ENCODE peak calls at places on chromosomes 11 and 22, in five cellular contexts. One of them, this sample, is unnamed.

GRCh38 chr11:72208281-72208680 is 8.3 kb upstream of the FOLR2 start:
- DNase-seq in SK-N-SH: no peak
- DNase-seq in HCT116: no peak
- DNase-seq in neural progenitor cell: no peak
- DNase-seq in PC-3: no peak
- DNase-seq in this sample: no peak

GRCh38 chr11:121452609-121453150 is at the start of gene SORL1-AS1:
- DNase-seq in SK-N-SH: no peak
- DNase-seq in HCT116: no peak
- DNase-seq in neural progenitor cell: peak
- DNase-seq in PC-3: peak
- DNase-seq in this sample: no peak

GRCh38 chr11:126834149-126834548 is 166.4 kb downstream of the KIRREL3 start:
- DNase-seq in SK-N-SH: no peak
- DNase-seq in HCT116: no peak
- DNase-seq in neural progenitor cell: no peak
- DNase-seq in PC-3: no peak
- DNase-seq in this sample: no peak

GRCh38 chr22:41028841-41029240 is 63.6 kb upstream of the EP300 start:
- DNase-seq in SK-N-SH: no peak
- DNase-seq in HCT116: no peak
- DNase-seq in neural progenitor cell: no peak
- DNase-seq in PC-3: peak
- DNase-seq in this sample: no peak

GRCh38 chr11:10693509-10694071 is at the start of gene IRAG1:
- DNase-seq in SK-N-SH: peak
- DNase-seq in HCT116: no peak
- DNase-seq in neural progenitor cell: peak
- DNase-seq in PC-3: no peak
- DNase-seq in this sample: no peak

GRCh38 chr11:20563871-20564270 is 35.5 kb upstream of the SLC6A5 start:
- DNase-seq in SK-N-SH: no peak
- DNase-seq in HCT116: no peak
- DNase-seq in neural progenitor cell: no peak
- DNase-seq in PC-3: no peak
- DNase-seq in this sample: no peak

GRCh38 chr11:91755951-91756707 is 468.5 kb upstream of the FAT3 start:
- DNase-seq in SK-N-SH: no peak
- DNase-seq in HCT116: no peak
- DNase-seq in neural progenitor cell: no peak
- DNase-seq in PC-3: no peak
- DNase-seq in this sample: no peak

GRCh38 chr11:75577198-75577597 is 15.1 kb downstream of the SERPINH1 start:
- DNase-seq in SK-N-SH: peak
- DNase-seq in HCT116: no peak
- DNase-seq in neural progenitor cell: peak
- DNase-seq in PC-3: peak
- DNase-seq in this sample: peak

GRCh38 chr11:105046898-105047579 is 1.9 kb upstream of the CARD16 start:
- DNase-seq in SK-N-SH: no peak
- DNase-seq in HCT116: no peak
- DNase-seq in neural progenitor cell: no peak
- DNase-seq in PC-3: peak
- DNase-seq in this sample: no peak

GRCh38 chr11:29260939-29261705 is 755.7 kb downstream of the KCNA4 start:
- DNase-seq in SK-N-SH: no peak
- DNase-seq in HCT116: peak
- DNase-seq in neural progenitor cell: no peak
- DNase-seq in PC-3: peak
- DNase-seq in this sample: no peak

GRCh38 chr11:128487978-128488377 is 99.4 kb downstream of the ETS1 start:
- DNase-seq in SK-N-SH: no peak
- DNase-seq in HCT116: no peak
- DNase-seq in neural progenitor cell: no peak
- DNase-seq in PC-3: no peak
- DNase-seq in this sample: no peak

GRCh38 chr22:30998329-30998728 is 29.3 kb downstream of the TUG1 start:
- DNase-seq in SK-N-SH: no peak
- DNase-seq in HCT116: no peak
- DNase-seq in neural progenitor cell: no peak
- DNase-seq in PC-3: no peak
- DNase-seq in this sample: no peak

GRCh38 chr11:6219359-6219758 is 14.0 kb downstream of the C11orf42 start:
- DNase-seq in SK-N-SH: no peak
- DNase-seq in HCT116: no peak
- DNase-seq in neural progenitor cell: no peak
- DNase-seq in PC-3: peak
- DNase-seq in this sample: no peak

GRCh38 chr11:128939591-128939990 is 3.1 kb downstream of the TP53AIP1 start:
- DNase-seq in SK-N-SH: no peak
- DNase-seq in HCT116: no peak
- DNase-seq in neural progenitor cell: no peak
- DNase-seq in PC-3: no peak
- DNase-seq in this sample: peak

GRCh38 chr11:65419773-65420481 is 2.7 kb upstream of the NEAT1 start:
- DNase-seq in SK-N-SH: peak
- DNase-seq in HCT116: peak
- DNase-seq in neural progenitor cell: peak
- DNase-seq in PC-3: peak
- DNase-seq in this sample: peak

GRCh38 chr11:111737877-111738205 is 28.3 kb downstream of the PPP2R1B start:
- DNase-seq in SK-N-SH: no peak
- DNase-seq in HCT116: no peak
- DNase-seq in neural progenitor cell: no peak
- DNase-seq in PC-3: no peak
- DNase-seq in this sample: no peak

GRCh38 chr11:109644158-109644557 is 222.2 kb downstream of the C11orf87 start:
- DNase-seq in SK-N-SH: peak
- DNase-seq in HCT116: no peak
- DNase-seq in neural progenitor cell: peak
- DNase-seq in PC-3: peak
- DNase-seq in this sample: no peak

GRCh38 chr22:30270841-30271240 is 4.2 kb upstream of the OSM start:
- DNase-seq in SK-N-SH: no peak
- DNase-seq in HCT116: no peak
- DNase-seq in neural progenitor cell: no peak
- DNase-seq in PC-3: no peak
- DNase-seq in this sample: no peak

GRCh38 chr11:118338637-118339061 is 3.9 kb downstream of the CD3D start:
- DNase-seq in SK-N-SH: no peak
- DNase-seq in HCT116: no peak
- DNase-seq in neural progenitor cell: no peak
- DNase-seq in PC-3: no peak
- DNase-seq in this sample: no peak

GRCh38 chr22:44026066-44026629 is 2.0 kb downstream of the PARVB start:
- DNase-seq in SK-N-SH: no peak
- DNase-seq in HCT116: no peak
- DNase-seq in neural progenitor cell: no peak
- DNase-seq in PC-3: no peak
- DNase-seq in this sample: no peak
- TF ChIP-seq EZH2phosphoT487 in SK-N-SH: no peak
- TF ChIP-seq EZH2phosphoT487 in HCT116: no peak
- TF ChIP-seq EZH2phosphoT487 in neural progenitor cell: no peak
- TF ChIP-seq EZH2phosphoT487 in PC-3: no peak
- TF ChIP-seq EZH2phosphoT487 in this sample: no peak

GRCh38 chr11:78040691-78041379 is 17.8 kb upstream of the KCTD14 start:
- DNase-seq in SK-N-SH: no peak
- DNase-seq in HCT116: no peak
- DNase-seq in neural progenitor cell: no peak
- DNase-seq in PC-3: peak
- DNase-seq in this sample: no peak

GRCh38 chr11:78037825-78038620 is 14.9 kb upstream of the KCTD14 start:
- DNase-seq in SK-N-SH: no peak
- DNase-seq in HCT116: no peak
- DNase-seq in neural progenitor cell: no peak
- DNase-seq in PC-3: no peak
- DNase-seq in this sample: no peak

GRCh38 chr11:78039919-78040671 is 17.0 kb upstream of the KCTD14 start:
- DNase-seq in SK-N-SH: peak
- DNase-seq in HCT116: no peak
- DNase-seq in neural progenitor cell: no peak
- DNase-seq in PC-3: peak
- DNase-seq in this sample: peak

GRCh38 chr11:78038697-78039313 is 15.7 kb upstream of the KCTD14 start:
- DNase-seq in SK-N-SH: no peak
- DNase-seq in HCT116: no peak
- DNase-seq in neural progenitor cell: no peak
- DNase-seq in PC-3: no peak
- DNase-seq in this sample: no peak

GRCh38 chr11:78039391-78039918 is 16.4 kb upstream of the KCTD14 start:
- DNase-seq in SK-N-SH: no peak
- DNase-seq in HCT116: no peak
- DNase-seq in neural progenitor cell: no peak
- DNase-seq in PC-3: no peak
- DNase-seq in this sample: no peak
- H3K4me3 ChIP-seq in SK-N-SH: peak
- H3K4me3 ChIP-seq in HCT116: no peak
- H3K4me3 ChIP-seq in neural progenitor cell: no peak
- H3K4me3 ChIP-seq in PC-3: peak
- H3K4me3 ChIP-seq in this sample: peak

DNA sequence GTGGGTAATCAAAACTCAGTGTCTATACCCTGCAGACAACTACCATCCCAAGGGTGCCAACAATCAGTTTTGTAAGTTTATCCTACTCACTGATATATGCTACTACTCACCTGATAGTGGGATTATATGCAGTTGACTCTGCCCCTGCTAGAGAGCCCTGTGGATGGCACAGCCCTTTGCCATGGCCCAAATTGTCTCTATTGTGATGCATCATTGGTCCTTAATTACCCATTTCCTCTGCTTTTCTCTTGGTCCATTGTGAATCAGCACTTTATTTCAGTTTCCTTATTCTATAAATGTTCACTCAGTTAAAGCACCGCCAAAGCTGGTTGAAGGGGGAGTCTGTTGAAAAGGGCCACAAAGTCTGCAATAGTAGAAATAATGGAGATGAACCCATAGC is 42.3 kb downstream of the PLAAT5 start:
- DNase-seq in SK-N-SH: no peak
- DNase-seq in HCT116: no peak
- DNase-seq in neural progenitor cell: no peak
- DNase-seq in PC-3: no peak
- DNase-seq in this sample: no peak
- TF ChIP-seq EZH2phosphoT487 in SK-N-SH: no peak
- TF ChIP-seq EZH2phosphoT487 in HCT116: no peak
- TF ChIP-seq EZH2phosphoT487 in neural progenitor cell: no peak
- TF ChIP-seq EZH2phosphoT487 in PC-3: no peak
- TF ChIP-seq EZH2phosphoT487 in this sample: no peak

GRCh38 chr11:94785509-94785908 is 17.4 kb downstream of the AMOTL1 start:
- DNase-seq in SK-N-SH: peak
- DNase-seq in HCT116: no peak
- DNase-seq in neural progenitor cell: peak
- DNase-seq in PC-3: no peak
- DNase-seq in this sample: no peak
- H3K4me3 ChIP-seq in SK-N-SH: no peak
- H3K4me3 ChIP-seq in HCT116: no peak
- H3K4me3 ChIP-seq in neural progenitor cell: no peak
- H3K4me3 ChIP-seq in PC-3: no peak
- H3K4me3 ChIP-seq in this sample: no peak

DNA sequence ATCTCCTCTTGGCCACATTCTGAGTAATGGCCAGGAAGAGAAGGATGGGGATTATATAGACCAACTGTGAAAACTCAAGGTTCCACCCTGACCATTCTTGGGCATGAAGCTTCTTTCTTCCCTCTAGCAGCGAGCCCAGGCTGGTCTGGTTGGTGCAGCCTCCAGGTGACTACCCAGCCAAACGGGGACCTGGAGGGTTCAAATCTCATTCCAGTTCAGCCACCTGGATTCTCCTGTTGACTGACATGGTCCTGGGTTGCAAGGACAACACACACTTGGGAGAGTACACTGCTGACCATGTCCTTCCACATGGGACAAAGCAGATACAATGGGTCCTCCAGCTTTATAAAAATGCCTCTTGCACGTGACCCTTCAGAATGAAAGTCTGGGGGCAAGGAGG is 67.0 kb downstream of the SHANK2 start:
- DNase-seq in SK-N-SH: no peak
- DNase-seq in HCT116: no peak
- DNase-seq in neural progenitor cell: no peak
- DNase-seq in PC-3: no peak
- DNase-seq in this sample: no peak
- TF ChIP-seq EZH2phosphoT487 in SK-N-SH: no peak
- TF ChIP-seq EZH2phosphoT487 in HCT116: no peak
- TF ChIP-seq EZH2phosphoT487 in neural progenitor cell: no peak
- TF ChIP-seq EZH2phosphoT487 in PC-3: no peak
- TF ChIP-seq EZH2phosphoT487 in this sample: no peak

GRCh38 chr22:45612940-45613339 is 58.7 kb upstream of the ATXN10 start:
- DNase-seq in SK-N-SH: no peak
- DNase-seq in HCT116: no peak
- DNase-seq in neural progenitor cell: peak
- DNase-seq in PC-3: no peak
- DNase-seq in this sample: no peak

GRCh38 chr22:45612451-45612901 is 59.2 kb upstream of the ATXN10 start:
- DNase-seq in SK-N-SH: no peak
- DNase-seq in HCT116: no peak
- DNase-seq in neural progenitor cell: no peak
- DNase-seq in PC-3: peak
- DNase-seq in this sample: no peak

GRCh38 chr22:45617948-45618347 is 53.7 kb upstream of the ATXN10 start:
- DNase-seq in SK-N-SH: no peak
- DNase-seq in HCT116: no peak
- DNase-seq in neural progenitor cell: no peak
- DNase-seq in PC-3: no peak
- DNase-seq in this sample: no peak

GRCh38 chr22:45615364-45615763 is 56.3 kb upstream of the ATXN10 start:
- DNase-seq in SK-N-SH: no peak
- DNase-seq in HCT116: no peak
- DNase-seq in neural progenitor cell: no peak
- DNase-seq in PC-3: no peak
- DNase-seq in this sample: no peak

GRCh38 chr22:45616432-45616831 is 55.2 kb upstream of the ATXN10 start:
- DNase-seq in SK-N-SH: no peak
- DNase-seq in HCT116: no peak
- DNase-seq in neural progenitor cell: no peak
- DNase-seq in PC-3: no peak
- DNase-seq in this sample: no peak
- H3K4me3 ChIP-seq in SK-N-SH: no peak
- H3K4me3 ChIP-seq in HCT116: no peak
- H3K4me3 ChIP-seq in neural progenitor cell: no peak
- H3K4me3 ChIP-seq in PC-3: no peak
- H3K4me3 ChIP-seq in this sample: no peak

DNA sequence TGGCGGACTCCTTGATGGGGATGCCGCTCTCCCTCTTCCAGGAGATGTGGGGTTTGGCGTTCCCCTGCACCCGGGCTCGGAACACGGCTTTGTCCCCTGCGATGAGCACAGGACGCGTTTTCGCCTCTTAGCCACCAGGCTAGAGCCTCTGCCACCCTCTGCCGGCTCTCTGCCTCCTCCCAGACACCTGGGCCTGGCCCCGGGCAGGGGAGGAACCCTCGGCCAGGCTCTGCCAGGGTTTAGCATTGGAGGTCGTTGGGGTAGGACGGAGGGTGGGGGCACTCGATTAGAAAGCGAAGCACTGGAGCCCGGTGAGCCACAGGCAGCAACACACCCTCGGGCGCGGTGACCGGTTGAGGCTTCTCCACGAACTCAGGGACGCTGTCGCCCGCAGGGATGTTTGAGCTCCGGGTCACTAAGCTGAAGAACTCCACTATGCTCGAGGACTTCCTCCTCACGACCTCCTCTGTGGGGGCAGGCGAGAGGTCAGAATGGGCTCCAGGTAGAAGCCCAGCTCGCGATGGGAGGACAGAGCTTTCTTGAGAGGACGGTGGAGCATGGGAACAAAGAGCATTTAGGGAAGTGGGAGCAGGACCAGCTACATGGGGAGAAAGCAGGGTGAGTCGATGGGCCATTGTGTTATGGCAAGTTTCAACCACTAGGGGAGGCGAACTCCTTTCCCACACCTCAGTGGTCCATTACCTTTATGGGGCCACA is 4.3 kb downstream of the IGSF22 start:
- DNase-seq in SK-N-SH: peak
- DNase-seq in HCT116: peak
- DNase-seq in neural progenitor cell: peak
- DNase-seq in PC-3: peak
- DNase-seq in this sample: peak
- TF ChIP-seq EZH2phosphoT487 in SK-N-SH: no peak
- TF ChIP-seq EZH2phosphoT487 in HCT116: no peak
- TF ChIP-seq EZH2phosphoT487 in neural progenitor cell: no peak
- TF ChIP-seq EZH2phosphoT487 in PC-3: no peak
- TF ChIP-seq EZH2phosphoT487 in this sample: no peak